ENCODE peak calls at places on chromosomes 5 and 9, in six cellular contexts. A is colonic mucosa; C is IMR-90; L is CD8-positive, alpha-beta memory T cell; X is sigmoid colon; F is psoas muscle. J is an unnamed sample. For H3K27me3 and H3K9me3, the result is how much of the 10 kb centered on the place peaks cover.

GRCh38 chr5:14767942-14768837 is 103.4 kb downstream of the ANKH start:
- DNase-seq in A (no peak), C (no peak), L (no peak), X (no peak), F (no peak), J (no peak)

GRCh38 chr5:78785454-78785853 is 136.9 kb upstream of the LHFPL2 start:
- DNase-seq in A (no peak), C (no peak), L (no peak), X (no peak), F (no peak), J (no peak)

GRCh38 chr5:146240951-146241350 is 37.5 kb downstream of the RBM27 start:
- DNase-seq in A (no peak), C (peak), L (no peak), X (no peak), F (no peak), J (no peak)

GRCh38 chr9:117707561-117707960 is 3.4 kb downstream of the TLR4 start:
- DNase-seq in A (no peak), C (no peak), L (no peak), X (no peak), F (no peak), J (no peak)

GRCh38 chr9:16809912-16810610 is 60.4 kb downstream of the BNC2 start:
- DNase-seq in A (no peak), C (no peak), L (no peak), X (no peak), F (no peak), J (no peak)

GRCh38 chr9:107989544-107989943 is 500.0 kb upstream of the KLF4 start:
- DNase-seq in A (no peak), C (peak), L (no peak), X (peak), F (no peak), J (no peak)

GRCh38 chr5:33734541-33734940 is 157.2 kb downstream of the ADAMTS12 start:
- DNase-seq in A (no peak), C (peak), L (no peak), X (no peak), F (no peak), J (no peak)

GRCh38 chr9:137398561-137399468 is 24.1 kb downstream of the EXD3 start:
- DNase-seq in A (no peak), C (no peak), L (no peak), X (no peak), F (no peak), J (no peak)

GRCh38 chr9:110782701-110783100 is 114.1 kb downstream of the MUSK start:
- DNase-seq in A (no peak), C (peak), L (no peak), X (no peak), F (no peak), J (no peak)

GRCh38 chr5:139746691-139747582 is 48.7 kb upstream of the PSD2 start:
- DNase-seq in A (no peak), C (peak), L (peak), X (peak), F (peak), J (peak)

GRCh38 chr5:149826574-149826973 is 96.5 kb downstream of the PPARGC1B start:
- DNase-seq in A (no peak), C (peak), L (no peak), X (peak), F (no peak), J (no peak)

GRCh38 chr9:34519321-34520020 is 3.3 kb downstream of the ENHO start:
- DNase-seq in A (no peak), C (no peak), L (no peak), X (peak), F (no peak), J (no peak)

GRCh38 chr9:2337602-2338001 is 284.0 kb upstream of the VLDLR start:
- DNase-seq in A (no peak), C (no peak), L (no peak), X (no peak), F (no peak), J (no peak)

GRCh38 chr5:167514461-167514860 is 777.0 kb upstream of the WWC1 start:
- DNase-seq in A (no peak), C (no peak), L (no peak), X (no peak), F (no peak), J (no peak)

GRCh38 chr5:71582945-71583584 is 4.1 kb upstream of the MCCC2 start:
- DNase-seq in A (no peak), C (no peak), L (no peak), X (no peak), F (no peak), J (no peak)

GRCh38 chr9:113650207-113651131 is 186.9 kb downstream of the RGS3 start:
- DNase-seq in A (no peak), C (peak), L (no peak), X (peak), F (no peak), J (no peak)

GRCh38 chr9:3526903-3527652 is 1.3 kb upstream of the RFX3 start:
- DNase-seq in A (peak), C (peak), L (no peak), X (no peak), F (peak), J (no peak)

GRCh38 chr5:65775476-65775875 is 53.5 kb downstream of the NLN start:
- DNase-seq in A (no peak), C (no peak), L (no peak), X (no peak), F (no peak), J (no peak)

GRCh38 chr9:83596899-83597504 is 25.9 kb upstream of the IDNK start:
- DNase-seq in A (peak), C (no peak), L (peak), X (no peak), F (no peak), J (peak)

GRCh38 chr5:90131734-90132133 is 277.8 kb downstream of the CETN3 start:
- DNase-seq in A (no peak), C (no peak), L (no peak), X (no peak), F (no peak), J (no peak)

GRCh38 chr9:125372441-125373226 is 111.0 kb downstream of the GAPVD1 start:
- DNase-seq in A (no peak), C (no peak), L (no peak), X (no peak), F (no peak), J (no peak)

GRCh38 chr5:172007153-172007794 is 836 bp upstream of the FBXW11 start:
- DNase-seq in A (peak), C (peak), L (no peak), X (no peak), F (no peak), J (no peak)

GRCh38 chr9:11618241-11618805 is 1005.5 kb upstream of the PTPRD start:
- DNase-seq in A (no peak), C (no peak), L (no peak), X (peak), F (peak), J (no peak)

GRCh38 chr9:74285075-74285474 is 212.1 kb upstream of the RORB start:
- DNase-seq in A (no peak), C (no peak), L (no peak), X (no peak), F (no peak), J (no peak)

GRCh38 chr5:167442922-167443321 is 848.5 kb upstream of the WWC1 start:
- DNase-seq in A (no peak), C (no peak), L (no peak), X (no peak), F (no peak), J (no peak)

GRCh38 chr5:81749186-81749561 is 1.7 kb downstream of the SSBP2 start:
- DNase-seq in A (no peak), C (no peak), L (no peak), X (no peak), F (no peak), J (no peak)

GRCh38 chr5:57441557-57441956 is 41.1 kb downstream of the ACTBL2 start:
- DNase-seq in A (no peak), C (peak), L (no peak), X (no peak), F (no peak), J (no peak)

GRCh38 chr9:89929721-89930480 is 325.1 kb downstream of the GADD45G start:
- DNase-seq in A (no peak), C (peak), L (no peak), X (no peak), F (peak), J (no peak)

GRCh38 chr9:120221844-120222243 is 358.1 kb downstream of the CDK5RAP2 start:
- DNase-seq in A (no peak), C (no peak), L (no peak), X (no peak), F (no peak), J (no peak)

GRCh38 chr5:135944967-135945560 is 9.7 kb downstream of the LECT2 start:
- DNase-seq in A (peak), C (peak), L (no peak), X (peak), F (no peak), J (peak)

GRCh38 chr9:38227061-38227540 is 158.1 kb upstream of the SHB start:
- DNase-seq in A (peak), C (peak), L (peak), X (no peak), F (no peak), J (peak)

GRCh38 chr5:56816546-56817081 is 1.3 kb downstream of the MAP3K1 start:
- DNase-seq in A (peak), C (peak), L (peak), X (peak), F (peak), J (peak)

GRCh38 chr5:180803181-180804128 is 849 bp upstream of the MGAT1 start:
- DNase-seq in A (peak), C (no peak), L (peak), X (peak), F (peak), J (peak)

GRCh38 chr9:97751510-97751909 is 54.4 kb upstream of the XPA start:
- DNase-seq in A (no peak), C (no peak), L (no peak), X (no peak), F (no peak), J (no peak)
- H3K27me3 ChIP-seq in A (under half), C (under half), L (under half), X (under half), F (under half), J (under half)

DNA sequence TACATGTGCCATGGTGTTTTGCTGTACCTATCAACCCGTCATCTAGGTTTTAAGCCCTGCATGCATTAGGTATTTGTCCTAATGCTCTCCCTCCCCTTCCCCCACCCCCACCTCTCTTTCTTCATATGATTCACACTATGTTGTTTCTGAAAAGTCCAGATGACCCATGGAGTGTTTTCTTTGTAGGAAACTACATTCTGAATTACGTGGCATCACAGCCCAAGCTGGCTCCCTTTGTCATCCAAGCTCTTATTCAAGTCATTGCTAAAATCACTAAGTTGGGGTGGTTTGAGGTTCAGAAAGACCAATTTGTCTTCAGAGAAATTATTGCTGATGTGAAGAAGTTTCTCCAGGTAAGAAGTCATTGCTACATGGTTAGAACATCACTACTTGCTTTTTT is 30.4 kb downstream of the RANBP17 start:
- DNase-seq in A (no peak), C (peak), L (no peak), X (no peak), F (no peak), J (no peak)
- H3K9me3 ChIP-seq in A (under half), C (under half), L (under half), X (under half), F (under half), J (under half)

DNA sequence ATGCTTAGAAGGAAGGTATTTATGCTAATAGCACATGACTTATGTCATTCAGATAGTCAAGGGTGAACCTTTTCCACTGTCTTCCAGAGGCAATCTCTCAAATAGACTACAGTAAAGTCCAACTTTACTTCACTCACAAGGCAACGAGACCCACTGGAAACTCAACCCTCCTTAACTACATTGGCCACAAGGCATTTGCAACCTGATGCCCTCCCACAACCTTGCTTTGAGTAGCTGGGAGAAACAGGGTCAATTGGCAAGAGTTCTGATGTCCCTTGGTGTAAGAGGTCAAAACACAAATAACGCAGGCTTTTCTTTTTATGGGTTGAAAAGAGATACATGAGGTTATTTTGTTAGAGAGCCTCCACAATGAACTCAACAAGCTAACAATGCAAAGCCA is 6.1 kb downstream of the GAS1 start:
- DNase-seq in A (no peak), C (no peak), L (no peak), X (no peak), F (no peak), J (no peak)
- H3K27me3 ChIP-seq in A (under half), C (under half), L (under half), X (under half), F (under half), J (under half)

GRCh38 chr5:178703015-178703414 is 27.4 kb downstream of the ZNF354A start:
- DNase-seq in A (no peak), C (no peak), L (no peak), X (no peak), F (no peak), J (no peak)

GRCh38 chr5:178695560-178695959 is 34.9 kb downstream of the ZNF354A start:
- DNase-seq in A (no peak), C (no peak), L (no peak), X (no peak), F (no peak), J (no peak)

GRCh38 chr5:178699854-178700253 is 30.6 kb downstream of the ZNF354A start:
- DNase-seq in A (no peak), C (no peak), L (no peak), X (no peak), F (no peak), J (no peak)
- H3K9me3 ChIP-seq in A (under half), C (under half), L (under half), X (under half), F (under half), J (under half)

GRCh38 chr5:37842048-37842447 is 2.2 kb upstream of the GDNF start:
- DNase-seq in A (no peak), C (no peak), L (no peak), X (no peak), F (no peak), J (no peak)
- H3K27me3 ChIP-seq in A (under half), C (under half), L (under half), X (under half), F (under half), J (under half)

DNA sequence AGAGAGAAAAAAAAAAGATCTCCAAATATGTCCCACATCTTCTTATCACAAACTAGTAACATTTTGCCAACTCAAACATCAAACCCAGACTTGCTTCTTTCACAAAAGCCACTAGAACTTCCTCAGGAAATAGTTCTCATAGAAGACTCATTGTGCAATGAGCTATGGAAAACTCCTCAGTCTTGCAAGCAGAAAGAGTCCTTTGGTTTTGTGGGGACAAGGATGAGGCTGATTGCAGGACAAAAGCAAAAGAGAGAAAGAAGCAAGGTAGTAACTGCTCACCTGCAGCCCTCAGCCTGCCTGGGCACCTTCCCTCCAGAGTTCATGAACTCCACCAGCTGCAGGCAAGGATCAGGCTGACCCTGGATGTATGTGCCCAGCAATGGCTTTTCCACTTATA is 399.0 kb downstream of the IRX1 start:
- DNase-seq in A (no peak), C (no peak), L (no peak), X (no peak), F (no peak), J (no peak)
- H3K9me3 ChIP-seq in A (under half), C (under half), L (under half), X (under half), F (under half), J (under half)

GRCh38 chr5:168645195-168645594 is 66.0 kb upstream of the PANK3 start:
- DNase-seq in A (no peak), C (no peak), L (no peak), X (no peak), F (no peak), J (no peak)
- H3K27me3 ChIP-seq in A (under half), C (under half), L (under half), X (under half), F (under half), J (under half)

DNA sequence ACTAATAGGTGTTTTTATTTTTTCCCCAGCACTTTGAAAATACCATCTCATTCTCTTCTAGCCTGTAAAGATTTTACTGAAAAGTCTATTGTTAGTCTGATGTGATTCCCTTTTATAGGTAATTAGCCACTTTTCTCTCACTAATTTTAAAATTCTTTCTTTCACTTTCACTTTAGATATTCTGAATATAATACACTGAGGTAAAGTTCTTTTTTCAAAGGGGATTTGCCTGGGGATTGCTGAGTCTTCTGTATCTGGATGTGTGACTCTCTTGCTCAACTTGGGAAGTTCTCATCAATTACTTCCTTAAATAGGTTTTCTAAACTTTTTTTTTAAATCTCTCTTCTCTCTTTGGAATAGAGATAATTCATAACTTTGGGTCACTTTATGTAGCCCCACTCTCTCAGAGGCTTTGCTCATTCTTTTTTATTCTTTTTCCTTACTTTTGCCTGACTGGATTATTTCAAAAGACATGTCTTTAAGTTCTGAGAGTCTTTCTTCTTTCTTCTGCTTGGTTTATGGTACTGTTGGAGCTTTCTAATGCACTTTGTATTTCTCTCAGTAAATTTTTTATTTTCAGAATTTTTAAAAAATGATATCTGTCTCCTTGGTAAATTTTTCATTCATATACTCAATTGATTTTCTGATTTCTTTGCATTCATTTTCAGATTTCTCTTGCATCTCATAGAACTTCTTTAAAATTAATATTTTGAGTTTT is 55.9 kb upstream of the IL12B start:
- DNase-seq in A (no peak), C (no peak), L (no peak), X (no peak), F (no peak), J (no peak)
- H3K9me3 ChIP-seq in A (under half), C (under half), L (under half), X (under half), F (under half), J (under half)

GRCh38 chr5:54205918-54206317 is 104.5 kb downstream of the ARL15 start:
- DNase-seq in A (no peak), C (no peak), L (no peak), X (no peak), F (no peak), J (no peak)
- H3K27me3 ChIP-seq in A (under half), C (under half), L (under half), X (under half), F (under half), J (under half)